ENCODE peak calls at places on chromosomes 16 and 17, in six cellular contexts. A is IMR-90, X is HepG2, G is erythroblast, S is esophagus muscularis mucosa, Y is lower leg skin. R is an unnamed sample.
A peak's percentile ranks its signal among the peaks of the same experiment; 100 is the strongest.

GRCh38 chr16:879461-879861 is 78.9 kb upstream of the GNG13 start:
- DNase-seq in X (no peak), Y (no peak), G (no peak), S (no peak), A (no peak), R (no peak)

GRCh38 chr17:49390548-49391324 is 23.9 kb downstream of the PHB1 start:
- DNase-seq in Y (peak; percentile 32), A (no peak), S (no peak), G (peak; percentile 39), X (peak; percentile 46), R (peak; percentile 48)

GRCh38 chr17:29722411-29723198 is 99.9 kb upstream of the CORO6 start:
- DNase-seq in X (no peak), Y (peak; percentile 72), A (peak; percentile 73), S (peak; percentile 92), G (peak; percentile 17), R (no peak)

GRCh38 chr16:54460254-54460860 is 173.8 kb upstream of the IRX3 start:
- DNase-seq in X (no peak), Y (no peak), G (no peak), S (no peak), A (no peak), R (no peak)

GRCh38 chr17:55577687-55578086 is 66.4 kb upstream of the SMIM36 start:
- DNase-seq in Y (no peak), G (no peak), A (peak; percentile 19), S (no peak), X (no peak), R (peak; percentile 21)

GRCh38 chr17:15112881-15113617 is 152.1 kb downstream of the PMP22 start:
- DNase-seq in S (no peak), Y (no peak), G (no peak), A (peak; percentile 28), X (no peak), R (no peak)

GRCh38 chr16:71568541-71568940 is 8.4 kb downstream of the TAT start:
- DNase-seq in Y (no peak), X (no peak), G (no peak), S (no peak), A (no peak), R (no peak)

GRCh38 chr17:81061027-81061426 is 26.1 kb downstream of the BAIAP2 start:
- DNase-seq in G (no peak), Y (no peak), A (no peak), S (no peak), X (no peak), R (no peak)

GRCh38 chr17:82167028-82167427 is 45.6 kb downstream of the CCDC57 start:
- DNase-seq in S (no peak), A (no peak), Y (no peak), G (no peak), X (no peak), R (no peak)

GRCh38 chr16:20952144-20952797 is 51.7 kb downstream of the LYRM1 start:
- DNase-seq in Y (no peak), X (no peak), S (no peak), A (no peak), G (no peak), R (no peak)

GRCh38 chr16:89721644-89722391 is 481 bp downstream of the ZNF276 start:
- DNase-seq in X (no peak), A (peak; percentile 34), S (peak; percentile 91), G (peak; percentile 71), Y (peak; percentile 46), R (no peak)

GRCh38 chr16:19573997-19574396 is 18.5 kb downstream of the VPS35L start:
- DNase-seq in G (no peak), S (no peak), A (no peak), X (no peak), Y (no peak), R (no peak)

GRCh38 chr16:4694664-4695451 is 1.5 kb downstream of the NUDT16L1 start:
- DNase-seq in A (no peak), Y (no peak), X (no peak), G (no peak), S (no peak), R (no peak)

GRCh38 chr17:12256380-12256995 is 235.8 kb downstream of the MAP2K4 start:
- DNase-seq in A (peak; percentile 81), Y (no peak), X (peak; percentile 35), S (no peak), G (peak; percentile 59), R (peak; percentile 14)

GRCh38 chr16:51149251-51149661 is 1.8 kb downstream of the SALL1 start:
- DNase-seq in S (no peak), Y (no peak), X (no peak), G (no peak), A (no peak), R (no peak)

GRCh38 chr17:1645207-1646171 is at the start of gene SCARF1:
- DNase-seq in A (no peak), X (no peak), S (no peak), Y (no peak), G (no peak), R (no peak)

GRCh38 chr17:3919123-3919624 is 2.9 kb upstream of the P2RX1 start:
- DNase-seq in X (no peak), S (no peak), A (no peak), Y (no peak), G (no peak), R (no peak)

GRCh38 chr17:16286947-16287562 is 66.2 kb downstream of the CENPV start:
- DNase-seq in S (no peak), A (no peak), G (peak; percentile 41), Y (no peak), X (no peak), R (no peak)

GRCh38 chr16:11101695-11102522 is 154.1 kb downstream of the SOCS1 start:
- DNase-seq in S (no peak), A (peak; percentile 94), G (peak; percentile 87), X (peak; percentile 70), Y (no peak), R (no peak)

GRCh38 chr17:29712677-29713076 is 90.0 kb upstream of the CORO6 start:
- DNase-seq in S (peak; percentile 57), Y (no peak), A (no peak), G (no peak), X (no peak), R (no peak)

GRCh38 chr16:4231367-4231766 is 10.5 kb downstream of the SRL start:
- DNase-seq in Y (no peak), S (no peak), G (no peak), A (no peak), X (no peak), R (no peak)

GRCh38 chr16:3306078-3306477 is 781 bp downstream of the ZNF75A start:
- DNase-seq in A (no peak), G (no peak), Y (no peak), X (no peak), S (no peak), R (no peak)

DNA sequence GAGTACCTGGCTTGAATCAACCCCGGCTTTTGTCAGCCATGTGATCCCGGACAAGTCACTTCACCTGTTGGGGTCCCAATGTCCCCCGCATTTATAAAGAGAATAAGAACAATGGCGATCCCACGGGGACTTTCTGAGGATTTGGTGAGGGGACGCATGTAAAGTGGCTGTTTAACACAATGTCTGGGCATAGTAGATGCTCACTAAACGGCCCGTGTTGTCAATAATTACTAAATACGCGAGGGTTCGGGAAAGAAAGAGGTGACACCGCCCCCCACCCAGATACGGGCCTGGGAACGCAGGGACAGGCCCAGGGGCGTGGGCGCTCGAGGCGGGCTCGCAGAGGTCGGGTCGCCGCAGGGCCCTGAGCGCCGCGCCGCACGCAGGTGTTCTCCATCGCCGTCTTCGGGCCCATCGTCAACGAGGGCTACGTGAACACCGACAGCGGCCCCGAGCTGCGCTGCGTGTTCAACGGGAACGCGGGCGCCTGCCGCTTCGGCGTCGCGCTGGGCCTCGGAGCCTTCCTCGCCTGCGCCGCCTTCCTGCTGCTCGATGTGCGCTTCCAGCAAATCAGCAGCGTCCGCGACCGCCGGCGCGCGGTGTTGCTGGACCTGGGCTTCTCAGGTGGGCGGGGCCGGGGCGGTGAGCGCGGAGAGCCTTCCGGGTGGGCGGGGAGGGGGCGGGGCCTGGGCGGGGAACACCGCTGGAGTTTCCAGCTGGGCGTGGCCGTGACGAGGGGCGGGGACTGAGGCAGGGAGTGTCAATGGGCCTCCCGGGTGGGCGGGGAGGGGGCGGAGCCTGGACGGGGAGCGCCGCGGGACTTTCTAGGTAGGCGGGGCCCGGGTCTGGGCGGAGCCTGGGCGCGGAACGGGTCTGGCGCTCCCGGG is 2.1 kb downstream of the SYNGR3 start:
- DNase-seq in X (no peak), S (peak; percentile 97), Y (peak; percentile 92), A (peak; percentile 83), G (peak; percentile 98), R (no peak)
- TF ChIP-seq POLR2A in X (no peak), S (no peak), Y (no peak), A (no peak), G (no peak), R (no peak)

DNA sequence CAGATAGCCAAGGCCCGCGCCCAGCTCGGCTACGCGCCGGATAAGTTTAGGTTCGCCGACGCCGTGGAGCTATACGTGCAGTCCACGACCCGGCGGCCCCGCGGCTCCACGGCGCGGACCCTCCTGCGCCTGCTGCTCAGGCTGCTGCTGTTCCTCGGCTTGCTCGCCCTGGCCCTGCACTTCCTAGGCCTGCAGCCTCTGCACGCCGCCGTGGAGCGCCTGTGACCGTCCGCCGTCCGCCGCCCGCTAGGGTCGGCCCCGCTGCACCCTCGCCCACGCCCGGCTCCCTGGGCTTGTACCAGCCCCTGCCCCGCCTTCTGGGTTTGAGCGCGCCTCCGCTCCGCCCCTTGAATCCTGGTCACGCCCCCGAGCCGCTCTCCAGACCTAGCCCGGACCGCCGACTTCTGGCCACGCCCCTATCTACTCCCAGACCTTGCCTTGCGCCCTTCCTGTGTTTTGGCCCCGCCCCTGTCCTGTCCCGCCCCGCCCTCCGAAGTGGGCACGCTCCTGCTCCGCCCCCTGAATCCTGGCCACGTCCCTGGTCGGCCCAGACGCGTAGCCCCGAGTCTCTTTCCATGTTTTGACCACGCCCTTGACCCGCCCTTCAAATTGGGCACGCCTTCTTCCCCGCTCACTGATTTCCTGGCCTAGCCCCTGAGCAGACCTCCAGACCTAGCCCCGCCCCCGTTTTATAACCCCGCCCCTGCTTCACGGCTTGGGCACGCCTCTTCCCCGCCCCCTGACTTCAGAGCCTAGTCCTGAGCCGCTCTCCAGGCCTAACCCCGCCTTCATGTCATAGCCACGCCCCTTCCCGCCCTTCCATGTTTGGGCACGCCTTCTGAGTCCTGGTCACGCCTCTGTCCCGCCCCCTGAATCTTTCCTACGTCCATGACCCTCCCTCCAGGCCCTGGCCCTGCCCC is 15.6 kb upstream of the EEF2K start:
- DNase-seq in X (peak; percentile 100), A (peak; percentile 100), Y (peak; percentile 100), G (peak; percentile 100), S (peak; percentile 100), R (peak; percentile 76)
- TF ChIP-seq POLR2A in X (no peak), A (no peak), Y (no peak), G (no peak), S (no peak), R (peak; percentile 29)

GRCh38 chr17:43389022-43389947 is 9.5 kb upstream of the ARL4D start:
- DNase-seq in A (peak; percentile 79), Y (peak; percentile 87), S (peak; percentile 95), X (peak; percentile 74), G (peak; percentile 91), R (peak; percentile 66)
- TF ChIP-seq POLR2A in A (peak; percentile 76), Y (no peak), S (no peak), X (no peak), G (peak; percentile 81), R (peak; percentile 18)

DNA sequence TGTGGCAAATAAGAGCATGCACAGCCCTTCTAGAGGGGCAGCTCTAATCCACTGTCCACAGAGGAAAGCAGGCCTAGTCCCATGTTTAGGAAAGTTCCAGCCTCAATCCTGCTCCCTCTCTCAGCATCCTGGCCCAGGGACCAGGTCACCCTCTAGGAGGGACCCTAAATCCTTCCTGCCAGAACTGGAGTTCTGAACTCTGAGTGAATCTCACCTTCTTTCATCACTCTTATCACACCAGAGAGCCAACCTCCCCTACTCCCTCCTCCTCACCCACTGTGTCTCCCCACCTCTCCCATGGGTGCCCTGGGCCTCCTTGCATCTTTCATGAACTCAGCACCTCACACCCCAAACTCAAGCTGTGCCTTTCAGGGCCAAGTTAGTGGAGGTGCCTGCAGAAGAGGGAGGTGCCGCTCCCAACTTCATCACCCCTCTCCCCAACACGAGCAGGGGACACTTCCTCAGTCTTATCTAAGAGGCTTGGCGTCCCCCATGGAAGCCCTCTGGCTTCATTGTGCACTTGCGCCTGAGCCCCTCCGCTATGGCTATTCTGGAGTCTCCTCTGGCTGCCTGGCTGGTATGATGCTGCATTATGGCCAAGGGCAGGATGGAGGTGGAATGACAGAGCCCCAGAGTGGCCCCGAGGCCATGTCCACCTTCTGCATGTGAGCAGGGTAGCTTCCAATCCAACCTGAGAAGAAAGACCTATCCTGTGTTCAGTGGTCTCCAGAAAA is 31.7 kb downstream of the PIK3R6 start:
- DNase-seq in X (no peak), Y (no peak), A (no peak), S (peak; percentile 74), G (no peak), R (no peak)
- TF ChIP-seq POLR2A in X (no peak), Y (no peak), A (no peak), S (no peak), G (no peak), R (no peak)

R was measured in H54.